ENCODE peak calls at places on chromosomes 13 and 19, in eight cellular contexts. S, K, G, I, U, H, J and W are unnamed samples.

GRCh38 chr13:73341748-73342147 is 282.9 kb downstream of the KLF5 start:
- DNase-seq in U (no peak), I (no peak), H (peak; percentile 6), K (no peak), J (peak; percentile 47), S (peak; percentile 25), G (peak; percentile 73), W (peak; percentile 25)

GRCh38 chr19:44866672-44867071 is 20.6 kb downstream of the NECTIN2 start:
- DNase-seq in I (no peak), G (no peak), K (no peak), J (no peak), S (no peak), H (no peak), U (no peak), W (no peak)

GRCh38 chr13:79402679-79403078 is 3.4 kb downstream of the RBM26 start:
- DNase-seq in J (no peak), G (no peak), K (no peak), S (no peak), H (no peak), U (no peak), I (no peak), W (no peak)

GRCh38 chr19:29326351-29326750 is 113.4 kb upstream of the UQCRFS1 start:
- DNase-seq in S (no peak), G (no peak), U (no peak), J (no peak), H (no peak), I (no peak), K (no peak), W (no peak)

GRCh38 chr13:57740719-57741118 is 109.2 kb downstream of the PCDH17 start:
- DNase-seq in H (no peak), S (no peak), U (no peak), G (no peak), K (peak; percentile 23), I (peak; percentile 76), J (peak; percentile 9), W (no peak)

GRCh38 chr19:15294591-15294990 is 37.7 kb downstream of the BRD4 start:
- DNase-seq in S (no peak), G (peak; percentile 35), K (no peak), I (no peak), U (no peak), H (no peak), J (no peak), W (peak; percentile 57)

GRCh38 chr19:46975918-46976782 is 43.5 kb upstream of the NPAS1 start:
- DNase-seq in U (peak; percentile 90), K (peak; percentile 97), I (peak; percentile 92), J (peak; percentile 96), H (no peak), S (peak; percentile 99), G (peak; percentile 100), W (peak; percentile 100)

GRCh38 chr19:48490980-48491792 is 20.4 kb downstream of the LMTK3 start:
- DNase-seq in J (no peak), H (peak; percentile 54), U (no peak), G (no peak), I (no peak), K (no peak), S (no peak), W (no peak)

GRCh38 chr13:107244241-107244640 is 676.3 kb upstream of the ARGLU1 start:
- DNase-seq in H (no peak), U (no peak), S (no peak), I (no peak), J (no peak), K (no peak), G (no peak), W (no peak)

GRCh38 chr19:35295792-35296462 is 4.0 kb downstream of the MAG start:
- DNase-seq in J (no peak), H (peak; percentile 30), K (no peak), I (no peak), S (no peak), U (no peak), G (no peak), W (no peak)

GRCh38 chr13:99984134-99984462 is 2.5 kb downstream of the ZIC2 start:
- DNase-seq in K (no peak), I (peak; percentile 1), S (no peak), U (no peak), G (no peak), H (no peak), J (no peak), W (no peak)

GRCh38 chr13:30713133-30713532 is 22.2 kb upstream of the ALOX5AP start:
- DNase-seq in K (no peak), J (no peak), U (no peak), S (no peak), G (peak; percentile 38), H (no peak), I (peak; percentile 72), W (no peak)

GRCh38 chr13:36344886-36345437 is 1.2 kb downstream of the SPART start:
- DNase-seq in J (no peak), I (peak; percentile 46), G (no peak), K (no peak), U (no peak), H (no peak), S (peak; percentile 42), W (peak; percentile 41)

GRCh38 chr19:48540110-48540509 is 11.9 kb upstream of the SULT2B1 start:
- DNase-seq in K (no peak), H (no peak), J (no peak), G (no peak), U (no peak), I (no peak), S (no peak), W (no peak)

GRCh38 chr13:94707400-94708021 is 4.8 kb downstream of the SOX21 start:
- DNase-seq in G (no peak), H (peak; percentile 14), K (no peak), J (peak; percentile 7), U (no peak), S (no peak), I (peak; percentile 56), W (no peak)

GRCh38 chr13:33789067-33789606 is 28.8 kb upstream of the RFC3 start:
- DNase-seq in J (no peak), U (no peak), H (no peak), K (no peak), G (no peak), S (no peak), I (no peak), W (no peak)

GRCh38 chr13:101289764-101290163 is 126.5 kb downstream of the NALCN start:
- DNase-seq in I (peak; percentile 26), J (peak; percentile 80), U (no peak), G (peak; percentile 50), K (peak; percentile 59), H (peak; percentile 3), S (peak; percentile 26), W (peak; percentile 10)

GRCh38 chr13:110103026-110103425 is 203.9 kb downstream of the COL4A1 start:
- DNase-seq in H (no peak), U (no peak), S (no peak), G (no peak), J (no peak), K (no peak), I (no peak), W (no peak)

GRCh38 chr13:101429733-101430132 is 13.4 kb upstream of the NALCN start:
- DNase-seq in I (no peak), S (no peak), U (no peak), J (no peak), K (no peak), G (no peak), H (no peak), W (no peak)

GRCh38 chr13:37667631-37668161 is 69.1 kb upstream of the POSTN start:
- DNase-seq in I (no peak), J (no peak), K (no peak), S (no peak), G (peak; percentile 74), H (no peak), U (no peak), W (no peak)

GRCh38 chr19:48689438-48689837 is 6.3 kb upstream of the FUT2 start:
- DNase-seq in U (no peak), S (no peak), J (no peak), I (no peak), G (no peak), K (no peak), H (no peak), W (no peak)

GRCh38 chr19:35249146-35249847 is 495 bp downstream of the LSR start:
- DNase-seq in S (no peak), H (no peak), U (no peak), G (no peak), J (no peak), I (no peak), K (no peak), W (no peak)

GRCh38 chr13:105773241-105773640 is 762.2 kb downstream of the EFNB2 start:
- DNase-seq in U (no peak), G (no peak), J (no peak), I (peak; percentile 9), K (no peak), H (no peak), S (no peak), W (no peak)